ENCODE peak calls at places on chromosomes 13 and 19, in nine cellular contexts. One of them, this sample, is unnamed.

GRCh38 chr13:31945202-31945978 is 86.2 kb upstream of the FRY start:
- DNase-seq in cardiac muscle cell: peak
- DNase-seq in heart right ventricle: peak
- DNase-seq in activated CD8-positive, alpha-beta T cell treated with anti-CD3 and anti-CD28 coated beads for 36 hours: no peak
- DNase-seq in foreskin fibroblast: peak
- DNase-seq in neural progenitor cell: peak
- DNase-seq in AG10803: peak
- DNase-seq in heart left ventricle: peak
- DNase-seq in IMR-90: peak
- DNase-seq in this sample: no peak

GRCh38 chr13:97600438-97601080 is 166.6 kb downstream of the RAP2A start:
- DNase-seq in cardiac muscle cell: peak
- DNase-seq in heart right ventricle: no peak
- DNase-seq in activated CD8-positive, alpha-beta T cell treated with anti-CD3 and anti-CD28 coated beads for 36 hours: no peak
- DNase-seq in foreskin fibroblast: peak
- DNase-seq in neural progenitor cell: no peak
- DNase-seq in AG10803: peak
- DNase-seq in heart left ventricle: no peak
- DNase-seq in IMR-90: peak
- DNase-seq in this sample: no peak

GRCh38 chr19:47509973-47510372 is 4.9 kb downstream of the NAPA start:
- DNase-seq in cardiac muscle cell: no peak
- DNase-seq in heart right ventricle: no peak
- DNase-seq in activated CD8-positive, alpha-beta T cell treated with anti-CD3 and anti-CD28 coated beads for 36 hours: no peak
- DNase-seq in foreskin fibroblast: no peak
- DNase-seq in neural progenitor cell: no peak
- DNase-seq in AG10803: no peak
- DNase-seq in heart left ventricle: peak
- DNase-seq in IMR-90: no peak
- DNase-seq in this sample: no peak

GRCh38 chr19:1469200-1469935 is 9.6 kb downstream of the C19orf25 start:
- DNase-seq in cardiac muscle cell: no peak
- DNase-seq in heart right ventricle: peak
- DNase-seq in activated CD8-positive, alpha-beta T cell treated with anti-CD3 and anti-CD28 coated beads for 36 hours: peak
- DNase-seq in foreskin fibroblast: peak
- DNase-seq in neural progenitor cell: peak
- DNase-seq in AG10803: no peak
- DNase-seq in heart left ventricle: peak
- DNase-seq in IMR-90: no peak
- DNase-seq in this sample: no peak

GRCh38 chr13:51181752-51182383 is 40.3 kb upstream of the FAM124A start:
- DNase-seq in cardiac muscle cell: no peak
- DNase-seq in heart right ventricle: no peak
- DNase-seq in activated CD8-positive, alpha-beta T cell treated with anti-CD3 and anti-CD28 coated beads for 36 hours: no peak
- DNase-seq in foreskin fibroblast: no peak
- DNase-seq in neural progenitor cell: no peak
- DNase-seq in AG10803: no peak
- DNase-seq in heart left ventricle: no peak
- DNase-seq in IMR-90: no peak
- DNase-seq in this sample: no peak

GRCh38 chr19:10535613-10536012 is 8.1 kb upstream of the ATG4D start:
- DNase-seq in cardiac muscle cell: no peak
- DNase-seq in heart right ventricle: no peak
- DNase-seq in activated CD8-positive, alpha-beta T cell treated with anti-CD3 and anti-CD28 coated beads for 36 hours: no peak
- DNase-seq in foreskin fibroblast: no peak
- DNase-seq in neural progenitor cell: no peak
- DNase-seq in AG10803: no peak
- DNase-seq in heart left ventricle: no peak
- DNase-seq in IMR-90: peak
- DNase-seq in this sample: peak

GRCh38 chr13:26656919-26657318 is 99.4 kb downstream of the WASF3 start:
- DNase-seq in cardiac muscle cell: peak
- DNase-seq in heart right ventricle: no peak
- DNase-seq in activated CD8-positive, alpha-beta T cell treated with anti-CD3 and anti-CD28 coated beads for 36 hours: no peak
- DNase-seq in foreskin fibroblast: peak
- DNase-seq in neural progenitor cell: peak
- DNase-seq in AG10803: peak
- DNase-seq in heart left ventricle: no peak
- DNase-seq in IMR-90: peak
- DNase-seq in this sample: no peak

GRCh38 chr19:15401397-15401710 is 17.4 kb downstream of the AKAP8L start:
- DNase-seq in cardiac muscle cell: no peak
- DNase-seq in heart right ventricle: no peak
- DNase-seq in activated CD8-positive, alpha-beta T cell treated with anti-CD3 and anti-CD28 coated beads for 36 hours: no peak
- DNase-seq in foreskin fibroblast: no peak
- DNase-seq in neural progenitor cell: no peak
- DNase-seq in AG10803: no peak
- DNase-seq in heart left ventricle: no peak
- DNase-seq in IMR-90: no peak
- DNase-seq in this sample: no peak

GRCh38 chr19:58386166-58386575 is 898 bp upstream of the RPS5 start:
- DNase-seq in cardiac muscle cell: no peak
- DNase-seq in heart right ventricle: no peak
- DNase-seq in activated CD8-positive, alpha-beta T cell treated with anti-CD3 and anti-CD28 coated beads for 36 hours: no peak
- DNase-seq in foreskin fibroblast: no peak
- DNase-seq in neural progenitor cell: no peak
- DNase-seq in AG10803: no peak
- DNase-seq in heart left ventricle: no peak
- DNase-seq in IMR-90: no peak
- DNase-seq in this sample: no peak

GRCh38 chr13:45086484-45086883 is 33.8 kb upstream of the GTF2F2 start:
- DNase-seq in cardiac muscle cell: peak
- DNase-seq in heart right ventricle: no peak
- DNase-seq in activated CD8-positive, alpha-beta T cell treated with anti-CD3 and anti-CD28 coated beads for 36 hours: no peak
- DNase-seq in foreskin fibroblast: peak
- DNase-seq in neural progenitor cell: no peak
- DNase-seq in AG10803: peak
- DNase-seq in heart left ventricle: no peak
- DNase-seq in IMR-90: peak
- DNase-seq in this sample: no peak

GRCh38 chr19:8611890-8612806 is 1.6 kb upstream of the ADAMTS10 start:
- DNase-seq in cardiac muscle cell: peak
- DNase-seq in heart right ventricle: peak
- DNase-seq in activated CD8-positive, alpha-beta T cell treated with anti-CD3 and anti-CD28 coated beads for 36 hours: peak
- DNase-seq in foreskin fibroblast: peak
- DNase-seq in neural progenitor cell: no peak
- DNase-seq in AG10803: peak
- DNase-seq in heart left ventricle: peak
- DNase-seq in IMR-90: peak
- DNase-seq in this sample: no peak

GRCh38 chr13:51234676-51235075 is 12.5 kb downstream of the FAM124A start:
- DNase-seq in cardiac muscle cell: no peak
- DNase-seq in heart right ventricle: no peak
- DNase-seq in activated CD8-positive, alpha-beta T cell treated with anti-CD3 and anti-CD28 coated beads for 36 hours: no peak
- DNase-seq in foreskin fibroblast: no peak
- DNase-seq in neural progenitor cell: no peak
- DNase-seq in AG10803: no peak
- DNase-seq in heart left ventricle: no peak
- DNase-seq in IMR-90: no peak
- DNase-seq in this sample: no peak

GRCh38 chr13:48804836-48805601 is 151.3 kb downstream of the CYSLTR2 start:
- DNase-seq in cardiac muscle cell: no peak
- DNase-seq in heart right ventricle: no peak
- DNase-seq in activated CD8-positive, alpha-beta T cell treated with anti-CD3 and anti-CD28 coated beads for 36 hours: peak
- DNase-seq in foreskin fibroblast: peak
- DNase-seq in neural progenitor cell: no peak
- DNase-seq in AG10803: peak
- DNase-seq in heart left ventricle: no peak
- DNase-seq in IMR-90: no peak
- DNase-seq in this sample: no peak

GRCh38 chr13:112873851-112874750 is 94.9 kb upstream of the MCF2L start:
- DNase-seq in cardiac muscle cell: peak
- DNase-seq in heart right ventricle: peak
- DNase-seq in activated CD8-positive, alpha-beta T cell treated with anti-CD3 and anti-CD28 coated beads for 36 hours: peak
- DNase-seq in foreskin fibroblast: peak
- DNase-seq in neural progenitor cell: peak
- DNase-seq in AG10803: peak
- DNase-seq in heart left ventricle: peak
- DNase-seq in IMR-90: peak
- DNase-seq in this sample: peak

GRCh38 chr13:91579320-91579719 is 180.9 kb downstream of the GPC5 start:
- DNase-seq in cardiac muscle cell: no peak
- DNase-seq in heart right ventricle: no peak
- DNase-seq in activated CD8-positive, alpha-beta T cell treated with anti-CD3 and anti-CD28 coated beads for 36 hours: no peak
- DNase-seq in foreskin fibroblast: no peak
- DNase-seq in neural progenitor cell: no peak
- DNase-seq in AG10803: no peak
- DNase-seq in heart left ventricle: no peak
- DNase-seq in IMR-90: no peak
- DNase-seq in this sample: no peak

GRCh38 chr13:91572439-91572838 is 174.0 kb downstream of the GPC5 start:
- DNase-seq in cardiac muscle cell: no peak
- DNase-seq in heart right ventricle: no peak
- DNase-seq in activated CD8-positive, alpha-beta T cell treated with anti-CD3 and anti-CD28 coated beads for 36 hours: no peak
- DNase-seq in foreskin fibroblast: no peak
- DNase-seq in neural progenitor cell: no peak
- DNase-seq in AG10803: no peak
- DNase-seq in heart left ventricle: no peak
- DNase-seq in IMR-90: peak
- DNase-seq in this sample: no peak

GRCh38 chr13:91574756-91575155 is 176.3 kb downstream of the GPC5 start:
- DNase-seq in cardiac muscle cell: peak
- DNase-seq in heart right ventricle: no peak
- DNase-seq in activated CD8-positive, alpha-beta T cell treated with anti-CD3 and anti-CD28 coated beads for 36 hours: no peak
- DNase-seq in foreskin fibroblast: peak
- DNase-seq in neural progenitor cell: no peak
- DNase-seq in AG10803: no peak
- DNase-seq in heart left ventricle: no peak
- DNase-seq in IMR-90: peak
- DNase-seq in this sample: no peak

GRCh38 chr13:91572944-91573535 is 174.6 kb downstream of the GPC5 start:
- DNase-seq in cardiac muscle cell: no peak
- DNase-seq in heart right ventricle: no peak
- DNase-seq in activated CD8-positive, alpha-beta T cell treated with anti-CD3 and anti-CD28 coated beads for 36 hours: no peak
- DNase-seq in foreskin fibroblast: no peak
- DNase-seq in neural progenitor cell: no peak
- DNase-seq in AG10803: no peak
- DNase-seq in heart left ventricle: no peak
- DNase-seq in IMR-90: peak
- DNase-seq in this sample: no peak

GRCh38 chr13:91576590-91576989 is 178.2 kb downstream of the GPC5 start:
- DNase-seq in cardiac muscle cell: no peak
- DNase-seq in heart right ventricle: no peak
- DNase-seq in activated CD8-positive, alpha-beta T cell treated with anti-CD3 and anti-CD28 coated beads for 36 hours: peak
- DNase-seq in foreskin fibroblast: no peak
- DNase-seq in neural progenitor cell: peak
- DNase-seq in AG10803: no peak
- DNase-seq in heart left ventricle: no peak
- DNase-seq in IMR-90: no peak
- DNase-seq in this sample: no peak
- TF ChIP-seq CTCF in cardiac muscle cell: no peak
- TF ChIP-seq CTCF in heart right ventricle: no peak
- TF ChIP-seq CTCF in activated CD8-positive, alpha-beta T cell treated with anti-CD3 and anti-CD28 coated beads for 36 hours: no peak
- TF ChIP-seq CTCF in foreskin fibroblast: no peak
- TF ChIP-seq CTCF in neural progenitor cell: peak
- TF ChIP-seq CTCF in AG10803: no peak
- TF ChIP-seq CTCF in heart left ventricle: no peak
- TF ChIP-seq CTCF in IMR-90: no peak
- TF ChIP-seq CTCF in this sample: peak

GRCh38 chr13:76503756-76504155 is 382.4 kb downstream of the KCTD12 start:
- DNase-seq in cardiac muscle cell: no peak
- DNase-seq in heart right ventricle: no peak
- DNase-seq in activated CD8-positive, alpha-beta T cell treated with anti-CD3 and anti-CD28 coated beads for 36 hours: no peak
- DNase-seq in foreskin fibroblast: no peak
- DNase-seq in neural progenitor cell: no peak
- DNase-seq in AG10803: no peak
- DNase-seq in heart left ventricle: no peak
- DNase-seq in IMR-90: no peak
- DNase-seq in this sample: no peak

GRCh38 chr13:76505437-76505836 is 380.8 kb downstream of the KCTD12 start:
- DNase-seq in cardiac muscle cell: no peak
- DNase-seq in heart right ventricle: no peak
- DNase-seq in activated CD8-positive, alpha-beta T cell treated with anti-CD3 and anti-CD28 coated beads for 36 hours: no peak
- DNase-seq in foreskin fibroblast: no peak
- DNase-seq in neural progenitor cell: no peak
- DNase-seq in AG10803: no peak
- DNase-seq in heart left ventricle: no peak
- DNase-seq in IMR-90: no peak
- DNase-seq in this sample: no peak

GRCh38 chr13:76500894-76501293 is 385.3 kb downstream of the KCTD12 start:
- DNase-seq in cardiac muscle cell: no peak
- DNase-seq in heart right ventricle: no peak
- DNase-seq in activated CD8-positive, alpha-beta T cell treated with anti-CD3 and anti-CD28 coated beads for 36 hours: no peak
- DNase-seq in foreskin fibroblast: peak
- DNase-seq in neural progenitor cell: no peak
- DNase-seq in AG10803: no peak
- DNase-seq in heart left ventricle: no peak
- DNase-seq in IMR-90: no peak
- DNase-seq in this sample: no peak
- TF ChIP-seq CTCF in cardiac muscle cell: no peak
- TF ChIP-seq CTCF in heart right ventricle: no peak
- TF ChIP-seq CTCF in activated CD8-positive, alpha-beta T cell treated with anti-CD3 and anti-CD28 coated beads for 36 hours: no peak
- TF ChIP-seq CTCF in foreskin fibroblast: no peak
- TF ChIP-seq CTCF in neural progenitor cell: no peak
- TF ChIP-seq CTCF in AG10803: no peak
- TF ChIP-seq CTCF in heart left ventricle: no peak
- TF ChIP-seq CTCF in IMR-90: no peak
- TF ChIP-seq CTCF in this sample: no peak

GRCh38 chr13:84571264-84571663 is 689.0 kb upstream of the SLITRK1 start:
- DNase-seq in cardiac muscle cell: no peak
- DNase-seq in heart right ventricle: no peak
- DNase-seq in activated CD8-positive, alpha-beta T cell treated with anti-CD3 and anti-CD28 coated beads for 36 hours: no peak
- DNase-seq in foreskin fibroblast: no peak
- DNase-seq in neural progenitor cell: no peak
- DNase-seq in AG10803: no peak
- DNase-seq in heart left ventricle: no peak
- DNase-seq in IMR-90: peak
- DNase-seq in this sample: no peak
- TF ChIP-seq CTCF in cardiac muscle cell: no peak
- TF ChIP-seq CTCF in heart right ventricle: no peak
- TF ChIP-seq CTCF in activated CD8-positive, alpha-beta T cell treated with anti-CD3 and anti-CD28 coated beads for 36 hours: no peak
- TF ChIP-seq CTCF in foreskin fibroblast: no peak
- TF ChIP-seq CTCF in neural progenitor cell: no peak
- TF ChIP-seq CTCF in AG10803: no peak
- TF ChIP-seq CTCF in heart left ventricle: no peak
- TF ChIP-seq CTCF in IMR-90: no peak
- TF ChIP-seq CTCF in this sample: no peak

DNA sequence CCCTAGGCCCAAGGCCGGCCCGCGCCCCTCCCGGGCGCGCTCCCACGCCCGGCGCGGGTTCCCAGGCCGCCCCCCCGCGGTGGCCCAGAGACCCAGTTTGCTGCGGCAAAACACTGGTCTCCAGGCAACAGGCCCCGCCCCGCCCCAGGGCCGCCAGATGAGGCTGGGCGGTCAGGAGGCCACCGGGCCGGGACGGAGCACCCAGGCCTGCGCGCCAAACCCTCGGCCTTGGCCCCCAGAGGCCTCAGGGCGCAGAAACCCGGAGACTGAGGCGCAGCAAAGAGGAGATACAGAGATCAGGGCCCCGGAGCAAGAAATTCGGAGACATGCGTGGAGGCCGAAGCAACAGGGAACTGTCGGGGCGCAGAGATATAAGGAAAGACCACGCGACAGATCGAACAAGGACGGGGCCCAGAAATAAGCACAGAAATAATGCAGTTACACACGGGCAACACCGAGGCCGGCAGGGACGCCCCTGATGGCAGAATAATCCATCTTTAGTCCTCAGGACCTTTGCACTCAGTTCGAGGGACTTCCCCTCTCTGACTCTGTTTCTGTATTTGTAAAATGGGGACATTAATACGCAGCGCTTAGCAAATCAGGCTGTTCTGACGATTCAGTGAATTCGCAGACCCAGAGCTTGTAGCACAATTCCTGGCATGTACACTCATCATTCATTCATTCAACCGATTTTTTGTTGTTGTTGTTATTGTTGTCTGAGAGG is 20.8 kb upstream of the ERCC1 start:
- DNase-seq in cardiac muscle cell: peak
- DNase-seq in heart right ventricle: peak
- DNase-seq in activated CD8-positive, alpha-beta T cell treated with anti-CD3 and anti-CD28 coated beads for 36 hours: peak
- DNase-seq in foreskin fibroblast: peak
- DNase-seq in neural progenitor cell: peak
- DNase-seq in AG10803: peak
- DNase-seq in heart left ventricle: peak
- DNase-seq in IMR-90: peak
- DNase-seq in this sample: peak
- TF ChIP-seq CTCF in cardiac muscle cell: no peak
- TF ChIP-seq CTCF in heart right ventricle: no peak
- TF ChIP-seq CTCF in activated CD8-positive, alpha-beta T cell treated with anti-CD3 and anti-CD28 coated beads for 36 hours: no peak
- TF ChIP-seq CTCF in foreskin fibroblast: no peak
- TF ChIP-seq CTCF in neural progenitor cell: no peak
- TF ChIP-seq CTCF in AG10803: no peak
- TF ChIP-seq CTCF in heart left ventricle: no peak
- TF ChIP-seq CTCF in IMR-90: peak
- TF ChIP-seq CTCF in this sample: no peak